ENCODE peak calls at places on chromosomes 7 and 10, in four cellular contexts. One of them, this sample, is unnamed.
A peak's percentile ranks its signal among the peaks of the same experiment; 100 is the strongest.

GRCh38 chr7:108282427-108282996 is 152.4 kb upstream of the LAMB4 start:
- DNase-seq in thoracic aorta: no peak
- DNase-seq in MM.1S: no peak
- DNase-seq in PC-9: no peak
- DNase-seq in this sample: no peak

GRCh38 chr10:29621161-29621560 is 13.6 kb downstream of the SVIL start:
- DNase-seq in thoracic aorta: no peak
- DNase-seq in MM.1S: no peak
- DNase-seq in PC-9: no peak
- DNase-seq in this sample: no peak

GRCh38 chr10:29709484-29710002 is 74.8 kb upstream of the SVIL start:
- DNase-seq in thoracic aorta: no peak
- DNase-seq in MM.1S: no peak
- DNase-seq in PC-9: no peak
- DNase-seq in this sample: no peak

GRCh38 chr10:68231106-68231901 is 609 bp downstream of the ATOH7 start:
- DNase-seq in thoracic aorta: no peak
- DNase-seq in MM.1S: peak; percentile 80
- DNase-seq in PC-9: peak; percentile 39
- DNase-seq in this sample: no peak

GRCh38 chr10:127302343-127302742 is 106.0 kb upstream of the INSYN2A start:
- DNase-seq in thoracic aorta: no peak
- DNase-seq in MM.1S: no peak
- DNase-seq in PC-9: no peak
- DNase-seq in this sample: no peak

GRCh38 chr10:88048312-88048711 is 184.9 kb downstream of the PTEN start:
- DNase-seq in thoracic aorta: no peak
- DNase-seq in MM.1S: no peak
- DNase-seq in PC-9: no peak
- DNase-seq in this sample: no peak

GRCh38 chr10:3014968-3015367 is 52.4 kb upstream of the PFKP start:
- DNase-seq in thoracic aorta: no peak
- DNase-seq in MM.1S: no peak
- DNase-seq in PC-9: no peak
- DNase-seq in this sample: no peak

GRCh38 chr10:103665439-103665838 is 171.9 kb downstream of the NEURL1 start:
- DNase-seq in thoracic aorta: no peak
- DNase-seq in MM.1S: no peak
- DNase-seq in PC-9: no peak
- DNase-seq in this sample: no peak

GRCh38 chr10:31758495-31758894 is 170.1 kb downstream of the ARHGAP12 start:
- DNase-seq in thoracic aorta: no peak
- DNase-seq in MM.1S: no peak
- DNase-seq in PC-9: no peak
- DNase-seq in this sample: no peak

GRCh38 chr10:63261496-63261895 is 128.4 kb downstream of the NRBF2 start:
- DNase-seq in thoracic aorta: no peak
- DNase-seq in MM.1S: no peak
- DNase-seq in PC-9: no peak
- DNase-seq in this sample: no peak

GRCh38 chr10:1654811-1655356 is 82.4 kb downstream of the ADARB2 start:
- DNase-seq in thoracic aorta: no peak
- DNase-seq in MM.1S: no peak
- DNase-seq in PC-9: no peak
- DNase-seq in this sample: no peak

GRCh38 chr10:31707578-31708411 is 220.8 kb downstream of the ARHGAP12 start:
- DNase-seq in thoracic aorta: no peak
- DNase-seq in MM.1S: peak; percentile 59
- DNase-seq in PC-9: no peak
- DNase-seq in this sample: peak; percentile 11

GRCh38 chr10:31133628-31134302 is 102.1 kb upstream of the ZNF438 start:
- DNase-seq in thoracic aorta: peak; percentile 49
- DNase-seq in MM.1S: peak; percentile 26
- DNase-seq in PC-9: no peak
- DNase-seq in this sample: peak; percentile 69

GRCh38 chr7:11527707-11528106 is 304.3 kb downstream of the THSD7A start:
- DNase-seq in thoracic aorta: no peak
- DNase-seq in MM.1S: no peak
- DNase-seq in PC-9: no peak
- DNase-seq in this sample: no peak

GRCh38 chr7:11529382-11529781 is 302.6 kb downstream of the THSD7A start:
- DNase-seq in thoracic aorta: no peak
- DNase-seq in MM.1S: no peak
- DNase-seq in PC-9: no peak
- DNase-seq in this sample: no peak

DNA sequence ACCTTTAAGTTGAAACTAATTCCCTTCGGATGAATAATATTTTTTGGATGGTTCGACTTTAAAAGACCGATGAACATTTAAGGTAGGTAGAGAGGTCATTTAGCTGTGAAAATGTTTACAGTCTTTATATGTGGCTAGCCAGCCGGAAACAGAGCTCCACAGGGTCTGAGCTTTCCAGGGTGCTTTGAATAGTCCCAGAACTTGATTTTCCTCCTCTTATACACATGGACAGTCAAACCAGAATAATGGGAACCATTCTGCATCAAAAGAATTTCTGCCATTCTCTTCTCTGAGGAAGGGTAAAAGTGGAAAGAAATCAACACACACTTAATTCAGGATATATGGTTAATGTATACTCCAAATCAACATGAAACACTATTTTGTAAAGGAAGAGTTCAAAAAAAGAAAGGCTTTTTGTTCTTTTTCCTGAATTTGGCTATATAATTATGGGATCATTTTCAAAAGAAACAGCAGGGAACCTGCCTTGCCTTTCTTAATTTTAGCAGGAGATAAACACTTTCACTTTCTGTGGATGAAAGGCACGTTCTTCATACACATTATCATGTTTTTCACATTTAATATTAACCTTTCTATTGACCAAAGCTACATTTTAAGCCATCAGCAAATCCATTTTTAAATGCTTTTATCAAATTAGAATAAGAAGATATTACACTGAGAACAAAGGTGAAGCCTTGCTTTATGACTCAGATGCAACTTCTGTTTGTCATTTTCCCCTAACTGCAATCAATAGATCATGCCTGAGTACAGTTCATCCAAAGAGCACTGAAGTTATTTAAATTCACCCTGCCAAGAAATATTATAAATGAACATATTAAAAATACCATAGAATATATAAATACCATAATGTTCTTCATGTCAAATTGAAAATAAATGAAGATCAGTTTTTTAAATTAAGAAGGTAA is 307.3 kb downstream of the THSD7A start:
- DNase-seq in thoracic aorta: no peak
- DNase-seq in MM.1S: no peak
- DNase-seq in PC-9: no peak
- DNase-seq in this sample: no peak
- H3K4me3 ChIP-seq in thoracic aorta: no peak overlapping the region
- H3K4me3 ChIP-seq in MM.1S: no peak overlapping the region
- H3K4me3 ChIP-seq in PC-9: no peak overlapping the region
- H3K4me3 ChIP-seq in this sample: no peak overlapping the region

GRCh38 chr10:52213511-52213831 is 100.6 kb upstream of the DKK1 start:
- DNase-seq in thoracic aorta: no peak
- DNase-seq in MM.1S: no peak
- DNase-seq in PC-9: no peak
- DNase-seq in this sample: no peak
- H3K4me3 ChIP-seq in thoracic aorta: no peak overlapping the region
- H3K4me3 ChIP-seq in MM.1S: no peak overlapping the region
- H3K4me3 ChIP-seq in PC-9: no peak overlapping the region
- H3K4me3 ChIP-seq in this sample: no peak overlapping the region

DNA sequence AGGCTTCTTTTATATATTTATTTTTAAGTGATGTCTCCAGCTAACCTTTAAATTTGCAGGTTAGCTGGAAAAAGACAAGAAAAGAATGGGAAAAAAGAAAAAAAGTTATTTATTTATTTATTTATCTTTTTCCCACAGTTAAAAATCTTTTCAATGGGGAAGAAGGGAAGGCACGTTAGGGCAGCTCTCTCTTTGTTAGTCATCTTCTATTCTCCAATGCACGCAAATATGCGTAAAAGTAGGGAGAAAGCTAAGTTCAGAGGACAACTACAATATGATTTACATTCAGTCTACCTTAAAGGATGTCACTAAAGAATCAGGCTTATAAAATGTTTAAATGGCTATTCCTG is 276 bp upstream of the GPR85 start:
- DNase-seq in thoracic aorta: no peak
- DNase-seq in MM.1S: no peak
- DNase-seq in PC-9: no peak
- DNase-seq in this sample: no peak
- H3K4me3 ChIP-seq in thoracic aorta: peak overlapping the region; percentile 81
- H3K4me3 ChIP-seq in MM.1S: no peak overlapping the region
- H3K4me3 ChIP-seq in PC-9: peak overlapping the region; percentile 65
- H3K4me3 ChIP-seq in this sample: no peak overlapping the region

DNA sequence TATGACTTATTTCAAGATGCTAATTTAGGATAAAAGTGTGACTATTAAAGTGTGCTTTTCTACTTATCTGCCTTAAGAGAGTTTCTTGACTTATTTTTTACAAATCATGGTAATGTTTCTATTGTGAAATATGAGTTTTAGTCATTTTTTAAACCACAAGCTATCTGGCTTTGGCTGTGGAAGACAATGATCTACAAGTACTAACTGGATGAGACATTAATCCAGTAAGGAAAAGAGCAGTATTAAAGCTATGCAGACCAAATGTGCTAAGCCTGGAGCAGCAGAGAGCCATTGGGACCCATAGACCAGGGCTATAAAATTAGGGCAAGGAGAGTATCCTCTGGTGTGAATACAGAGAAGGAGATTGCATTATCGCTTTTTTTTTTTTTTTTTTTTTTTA is 92.4 kb downstream of the SEMA3A start:
- DNase-seq in thoracic aorta: no peak
- DNase-seq in MM.1S: no peak
- DNase-seq in PC-9: no peak
- DNase-seq in this sample: no peak
- H3K4me3 ChIP-seq in thoracic aorta: no peak overlapping the region
- H3K4me3 ChIP-seq in MM.1S: no peak overlapping the region
- H3K4me3 ChIP-seq in PC-9: no peak overlapping the region
- H3K4me3 ChIP-seq in this sample: no peak overlapping the region

GRCh38 chr10:133235265-133235664 is 2.4 kb upstream of the VENTX start:
- DNase-seq in thoracic aorta: no peak
- DNase-seq in MM.1S: no peak
- DNase-seq in PC-9: no peak
- DNase-seq in this sample: no peak
- H3K4me3 ChIP-seq in thoracic aorta: peak overlapping the region; percentile 52
- H3K4me3 ChIP-seq in MM.1S: no peak overlapping the region
- H3K4me3 ChIP-seq in PC-9: no peak overlapping the region
- H3K4me3 ChIP-seq in this sample: no peak overlapping the region

GRCh38 chr10:101293007-101293723 is 60.8 kb upstream of the BTRC start:
- DNase-seq in thoracic aorta: no peak
- DNase-seq in MM.1S: no peak
- DNase-seq in PC-9: no peak
- DNase-seq in this sample: no peak
- H3K4me3 ChIP-seq in thoracic aorta: peak overlapping the region; percentile 70
- H3K4me3 ChIP-seq in MM.1S: no peak overlapping the region
- H3K4me3 ChIP-seq in PC-9: no peak overlapping the region
- H3K4me3 ChIP-seq in this sample: no peak overlapping the region

GRCh38 chr10:70317272-70317942 is 33.6 kb upstream of the NPFFR1 start:
- DNase-seq in thoracic aorta: no peak
- DNase-seq in MM.1S: no peak
- DNase-seq in PC-9: no peak
- DNase-seq in this sample: no peak

GRCh38 chr10:70319183-70319582 is 35.4 kb upstream of the NPFFR1 start:
- DNase-seq in thoracic aorta: no peak
- DNase-seq in MM.1S: peak; percentile 12
- DNase-seq in PC-9: no peak
- DNase-seq in this sample: no peak

GRCh38 chr10:70315815-70316214 is 32.0 kb upstream of the NPFFR1 start:
- DNase-seq in thoracic aorta: no peak
- DNase-seq in MM.1S: no peak
- DNase-seq in PC-9: no peak
- DNase-seq in this sample: no peak

GRCh38 chr10:70319824-70320223 is 36.0 kb upstream of the NPFFR1 start:
- DNase-seq in thoracic aorta: no peak
- DNase-seq in MM.1S: no peak
- DNase-seq in PC-9: no peak
- DNase-seq in this sample: no peak

GRCh38 chr10:70317943-70318318 is 34.1 kb upstream of the NPFFR1 start:
- DNase-seq in thoracic aorta: no peak
- DNase-seq in MM.1S: no peak
- DNase-seq in PC-9: no peak
- DNase-seq in this sample: no peak
- H3K4me3 ChIP-seq in thoracic aorta: no peak overlapping the region
- H3K4me3 ChIP-seq in MM.1S: no peak overlapping the region
- H3K4me3 ChIP-seq in PC-9: no peak overlapping the region
- H3K4me3 ChIP-seq in this sample: no peak overlapping the region

This sample was measured in Jurkat, Clone E6-1.